ENCODE peak calls at places on chromosomes 4 and X, in four cellular contexts. I is dorsolateral prefrontal cortex, R is fibroblast of the aortic adventitia, D is fibroblast of lung. O is an unnamed sample.

GRCh38 chr4:102076622-102077021 is 268.7 kb downstream of the SLC39A8 start:
- DNase-seq in D (no peak), I (no peak), R (no peak), O (no peak)

GRCh38 chr4:182764137-182764536 is 153.0 kb downstream of the DCTD start:
- DNase-seq in I (no peak), R (no peak), D (no peak), O (no peak)

GRCh38 chrX:77814210-77814609 is 28.2 kb upstream of the ATRX start:
- DNase-seq in R (no peak), D (no peak), I (no peak), O (no peak)

GRCh38 chr4:25883565-25883964 is 20.8 kb upstream of the SEL1L3 start:
- DNase-seq in R (peak), D (no peak), I (no peak), O (no peak)

GRCh38 chr4:8675383-8675782 is 82.8 kb downstream of the CPZ start:
- DNase-seq in R (no peak), D (no peak), I (no peak), O (no peak)

GRCh38 chrX:127011629-127012028 is 192.1 kb downstream of the PRR32 start:
- DNase-seq in I (no peak), R (no peak), D (no peak), O (no peak)

GRCh38 chrX:126165721-126166401 is at the start of gene DCAF12L2:
- DNase-seq in R (no peak), I (no peak), D (no peak), O (no peak)

GRCh38 chrX:111568356-111568755 is 56.9 kb downstream of the SERTM2 start:
- DNase-seq in I (no peak), R (peak), D (no peak), O (no peak)

GRCh38 chrX:20530319-20530979 is 263.7 kb upstream of the RPS6KA3 start:
- DNase-seq in R (peak), D (peak), I (peak), O (peak)

GRCh38 chr4:25900310-25900709 is 13.7 kb upstream of the SMIM20 start:
- DNase-seq in I (no peak), R (peak), D (no peak), O (no peak)

GRCh38 chr4:86181585-86181984 is 178.3 kb downstream of the MAPK10 start:
- DNase-seq in R (peak), I (no peak), D (no peak), O (no peak)

GRCh38 chr4:105807496-105807895 is 87.8 kb upstream of the NPNT start:
- DNase-seq in I (no peak), D (peak), R (peak), O (no peak)

GRCh38 chr4:124121511-124121934 is 591.0 kb downstream of the ANKRD50 start:
- DNase-seq in I (no peak), R (peak), D (peak), O (no peak)

GRCh38 chr4:152010680-152011079 is 249.9 kb upstream of the GATB start:
- DNase-seq in D (no peak), I (no peak), R (peak), O (no peak)

GRCh38 chr4:78477276-78477675 is 74.3 kb upstream of the ANXA3 start:
- DNase-seq in I (no peak), R (peak), D (peak), O (no peak)

GRCh38 chr4:147398556-147398955 is 82.3 kb upstream of the EDNRA start:
- DNase-seq in R (peak), D (peak), I (no peak), O (no peak)

GRCh38 chr4:120018786-120019185 is 47.9 kb downstream of the MAD2L1 start:
- DNase-seq in R (no peak), D (no peak), I (no peak), O (no peak)

GRCh38 chr4:153151535-153152452 is 52.4 kb upstream of the TRIM2 start:
- DNase-seq in R (peak), I (peak), D (peak), O (no peak)

GRCh38 chr4:144591401-144591800 is 54.6 kb upstream of the HHIP start:
- DNase-seq in D (peak), I (no peak), R (peak), O (no peak)

GRCh38 chrX:111868726-111869638 is 7.0 kb upstream of the TRPC5OS start:
- DNase-seq in D (no peak), I (no peak), R (peak), O (no peak)

GRCh38 chrX:118855681-118856310 is 32.2 kb downstream of the ZCCHC12 start:
- DNase-seq in R (no peak), D (no peak), I (no peak), O (no peak)

GRCh38 chr4:2791518-2792395 is 1.1 kb upstream of the SH3BP2 start:
- DNase-seq in D (no peak), I (peak), R (no peak), O (no peak)

GRCh38 chr4:154086247-154086646 is 297.4 kb upstream of the SFRP2 start:
- DNase-seq in I (no peak), D (no peak), R (no peak), O (no peak)

GRCh38 chr4:33111106-33111505 is 2390.9 kb downstream of the PCDH7 start:
- DNase-seq in I (no peak), R (peak), D (no peak), O (no peak)

GRCh38 chr4:144734522-144734921 is 88.6 kb downstream of the HHIP start:
- DNase-seq in I (no peak), R (peak), D (peak), O (no peak)

GRCh38 chr4:176185068-176185467 is 10.3 kb downstream of the SPATA4 start:
- DNase-seq in R (peak), I (no peak), D (peak), O (no peak)

GRCh38 chrX:28124416-28124815 is 143.2 kb upstream of the DCAF8L1 start:
- DNase-seq in D (no peak), I (no peak), R (no peak), O (no peak)

GRCh38 chr4:183659919-183660318 is 826 bp downstream of the TRAPPC11 start:
- DNase-seq in I (no peak), D (no peak), R (peak), O (no peak)

GRCh38 chr4:3293410-3294391 is 880 bp downstream of the RGS12 start:
- DNase-seq in I (peak), D (no peak), R (no peak), O (peak)

GRCh38 chr4:55758081-55758480 is 61.5 kb upstream of the EXOC1L start:
- DNase-seq in D (no peak), R (peak), I (no peak), O (no peak)

GRCh38 chr4:71962622-71963264 is 69.1 kb upstream of the NPFFR2 start:
- DNase-seq in D (no peak), R (no peak), I (no peak), O (no peak)

GRCh38 chr4:185416955-185417354 is 8.8 kb downstream of the UFSP2 start:
- DNase-seq in D (no peak), R (no peak), I (no peak), O (no peak)

GRCh38 chr4:175246941-175247340 is 328.8 kb downstream of the ADAM29 start:
- DNase-seq in I (no peak), R (no peak), D (no peak), O (no peak)

GRCh38 chr4:23333556-23333945 is 556.3 kb downstream of the PPARGC1A start:
- DNase-seq in R (peak), I (no peak), D (peak), O (no peak)

DNA sequence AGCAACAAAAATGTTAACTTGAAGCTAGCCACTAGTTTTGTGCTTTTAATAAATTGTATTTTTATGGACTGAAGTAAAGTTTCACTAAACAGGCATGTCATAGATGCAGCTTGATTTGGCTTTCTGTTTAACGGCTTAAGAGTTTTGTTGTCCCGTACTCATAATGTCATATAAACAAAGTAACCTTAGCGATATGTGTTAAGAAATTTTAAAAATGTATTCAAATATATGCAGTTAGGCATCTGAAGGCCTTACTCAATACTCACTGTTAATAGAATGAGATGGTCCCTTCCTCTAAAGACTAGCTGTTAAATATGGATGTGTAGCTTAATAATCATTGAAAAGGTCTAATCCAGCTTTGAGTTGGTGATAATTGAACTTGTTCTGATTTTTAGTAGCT is 1.0 kb upstream of the SCLT1 start:
- DNase-seq in R (peak), I (no peak), D (no peak), O (no peak)
- H3K4me3 ChIP-seq in R (no peak), I (peak), D (no peak), O (no peak)

GRCh38 chrX:139692908-139693307 is 15.1 kb downstream of the MCF2 start:
- DNase-seq in R (peak), I (no peak), D (no peak), O (no peak)

GRCh38 chrX:139691493-139691842 is 16.5 kb downstream of the MCF2 start:
- DNase-seq in I (no peak), D (no peak), R (peak), O (no peak)

GRCh38 chrX:139691843-139692505 is 16.0 kb downstream of the MCF2 start:
- DNase-seq in D (no peak), I (no peak), R (no peak), O (no peak)

DNA sequence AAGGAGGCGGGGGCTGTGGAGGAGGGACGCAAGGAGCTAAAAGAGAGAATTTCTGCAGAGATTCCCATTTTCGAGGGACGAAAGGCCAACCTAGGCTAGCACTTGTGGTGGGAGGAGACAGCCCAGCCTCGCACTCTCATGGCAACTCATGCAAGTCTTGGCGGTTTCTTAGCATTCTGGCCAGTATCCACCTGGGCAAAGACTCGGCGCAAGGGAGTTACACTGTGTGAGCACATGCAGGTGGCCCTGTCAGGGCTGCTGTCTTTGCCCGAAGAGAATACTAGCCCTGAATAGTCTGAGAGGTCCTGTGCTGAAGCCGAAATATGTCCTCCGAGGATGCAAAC is 15.5 kb downstream of the MCF2 start:
- DNase-seq in D (no peak), R (peak), I (no peak), O (no peak)
- H3K4me3 ChIP-seq in D (peak), R (peak), I (peak), O (no peak)

GRCh38 chrX:100643943-100644587 is at the start of gene SRPX2:
- DNase-seq in R (peak), D (peak), I (no peak), O (no peak)
- H3K4me3 ChIP-seq in R (peak), D (peak), I (no peak), O (no peak)

GRCh38 chrX:24054182-24055042 is at the start of gene EIF2S3:
- DNase-seq in D (peak), I (peak), R (peak), O (peak)
- H3K4me3 ChIP-seq in D (peak), I (peak), R (no peak), O (peak)

GRCh38 chr4:140757220-140757607 is 1.0 kb upstream of the TBC1D9 start:
- DNase-seq in D (no peak), I (no peak), R (no peak), O (no peak)
- H3K4me3 ChIP-seq in D (peak), I (peak), R (peak), O (no peak)

DNA sequence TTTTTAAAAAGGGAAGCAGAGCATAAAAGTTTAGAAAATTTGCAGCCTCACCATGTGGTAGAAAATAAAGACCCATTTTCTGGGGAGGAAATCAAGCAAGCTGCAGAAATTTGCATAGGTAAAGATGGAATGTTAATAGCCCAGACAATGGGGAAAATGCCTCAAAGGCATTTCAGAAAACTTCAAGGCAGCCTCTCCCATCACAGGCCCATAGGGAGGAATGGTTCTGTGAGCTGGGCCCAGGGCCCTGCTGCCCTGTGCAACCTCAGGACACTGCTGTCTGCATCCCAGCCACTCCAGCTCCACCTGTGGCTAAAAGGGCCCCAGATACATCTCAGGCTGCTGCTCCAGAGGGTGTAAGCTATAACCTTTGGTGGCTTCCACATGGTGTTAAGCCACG is 137.9 kb downstream of the INPP4B start:
- DNase-seq in I (no peak), D (no peak), R (no peak), O (no peak)
- H3K4me3 ChIP-seq in I (no peak), D (no peak), R (no peak), O (peak)

GRCh38 chrX:154804564-154804956 is 725 bp downstream of the MPP1 start:
- DNase-seq in I (no peak), D (no peak), R (no peak), O (no peak)
- H3K4me3 ChIP-seq in I (peak), D (peak), R (peak), O (peak)

DNA sequence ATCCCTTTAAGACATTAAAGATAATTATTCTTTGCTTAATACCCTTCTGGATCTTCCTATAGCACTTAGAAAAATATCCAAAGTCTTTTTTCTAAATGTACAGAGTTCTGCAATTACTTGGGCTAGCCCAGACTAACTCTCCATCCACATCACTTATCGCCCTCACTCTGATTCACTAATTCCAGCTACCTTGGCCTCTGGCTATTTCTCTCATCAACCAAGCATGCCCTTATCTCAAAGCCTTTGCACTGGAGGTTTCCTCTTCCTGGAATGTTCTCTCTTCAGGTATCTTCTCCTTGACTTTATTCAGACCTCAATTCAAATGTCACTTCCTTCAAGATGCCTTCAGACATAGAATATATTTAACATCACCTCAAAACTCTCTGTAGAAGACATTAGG is 345.1 kb upstream of the SMIM31 start:
- DNase-seq in R (no peak), D (no peak), I (no peak), O (no peak)
- H3K4me3 ChIP-seq in R (no peak), D (no peak), I (no peak), O (no peak)

GRCh38 chr4:138239496-138239895 is 2.7 kb downstream of the SLC7A11 start:
- DNase-seq in R (no peak), D (peak), I (no peak), O (no peak)

GRCh38 chr4:138241281-138242075 is 671 bp downstream of the SLC7A11 start:
- DNase-seq in D (peak), R (peak), I (no peak), O (no peak)

GRCh38 chr4:138242076-138242829 is at the start of gene SLC7A11:
- DNase-seq in D (peak), R (peak), I (no peak), O (peak)

GRCh38 chr4:138243369-138243768 is 1.2 kb upstream of the SLC7A11 start:
- DNase-seq in R (peak), I (no peak), D (no peak), O (no peak)

GRCh38 chr4:138242830-138243149 is 641 bp upstream of the SLC7A11 start:
- DNase-seq in I (no peak), D (no peak), R (no peak), O (no peak)
- H3K4me3 ChIP-seq in I (peak), D (no peak), R (peak), O (peak)

GRCh38 chr4:110978761-110979160 is 355.9 kb upstream of the PITX2 start:
- DNase-seq in R (no peak), I (no peak), D (no peak), O (no peak)
- H3K4me3 ChIP-seq in R (no peak), I (no peak), D (no peak), O (no peak)